ENCODE peak calls at places on chromosomes 13 and 19, in five cellular contexts. M is T-helper 1 cell; N is endothelial cell; W is CD8-positive, alpha-beta memory T cell; F is substantia nigra. R is an unnamed sample.

GRCh38 chr13:88824218-88824617 is 1153.0 kb downstream of the SLITRK5 start:
- DNase-seq in M (no peak), N (no peak), W (no peak), F (no peak), R (no peak)

GRCh38 chr13:114106526-114106925 is 25.9 kb downstream of the RASA3 start:
- DNase-seq in M (no peak), N (no peak), W (no peak), F (no peak), R (no peak)

GRCh38 chr19:5969476-5969875 is 8.5 kb downstream of the RANBP3 start:
- DNase-seq in M (no peak), N (no peak), W (no peak), F (no peak), R (no peak)

GRCh38 chr13:111372651-111373425 is 52.4 kb downstream of the TEX29 start:
- DNase-seq in M (no peak), N (no peak), W (no peak), F (no peak), R (no peak)

GRCh38 chr19:45402469-45403070 is 2.3 kb downstream of the PPP1R13L start:
- DNase-seq in M (no peak), N (peak; percentile 79), W (no peak), F (no peak), R (no peak)

GRCh38 chr13:49627831-49628652 is at the start of gene ARL11:
- DNase-seq in M (peak; percentile 19), N (peak; percentile 28), W (no peak), F (no peak), R (peak; percentile 79)

GRCh38 chr13:49248433-49249002 is 793 bp downstream of the CDADC1 start:
- DNase-seq in M (peak; percentile 10), N (no peak), W (peak; percentile 7), F (no peak), R (no peak)

GRCh38 chr13:112226320-112227002 is 149.7 kb upstream of the SPACA7 start:
- DNase-seq in M (no peak), N (no peak), W (no peak), F (no peak), R (no peak)

GRCh38 chr19:28726533-28726932 is 486.4 kb downstream of the UQCRFS1 start:
- DNase-seq in M (no peak), N (no peak), W (no peak), F (no peak), R (no peak)

GRCh38 chr19:38596057-38596981 is 21.4 kb downstream of the MAP4K1 start:
- DNase-seq in M (peak; percentile 10), N (peak; percentile 62), W (no peak), F (no peak), R (no peak)